ENCODE peak calls at places on chromosomes 3 and 15, in six cellular contexts. One of them, this sample, is unnamed.

GRCh38 chr15:49978171-49978570 is 140.9 kb downstream of the ATP8B4 start:
- DNase-seq in IMR-90: no peak
- DNase-seq in breast epithelium: no peak
- DNase-seq in CD4-positive, CD25-positive, alpha-beta regulatory T cell: no peak
- DNase-seq in CD4-positive, alpha-beta memory T cell: no peak
- DNase-seq in cardiac muscle cell: no peak
- DNase-seq in this sample: no peak

GRCh38 chr15:50816191-50816590 is 50.7 kb upstream of the SPPL2A start:
- DNase-seq in cardiac muscle cell: no peak
- DNase-seq in breast epithelium: no peak
- DNase-seq in CD4-positive, alpha-beta memory T cell: no peak
- DNase-seq in IMR-90: no peak
- DNase-seq in CD4-positive, CD25-positive, alpha-beta regulatory T cell: no peak
- DNase-seq in this sample: peak; percentile 54

GRCh38 chr3:126545544-126545943 is 13.2 kb downstream of the C3orf22 start:
- DNase-seq in CD4-positive, alpha-beta memory T cell: no peak
- DNase-seq in cardiac muscle cell: no peak
- DNase-seq in IMR-90: no peak
- DNase-seq in CD4-positive, CD25-positive, alpha-beta regulatory T cell: no peak
- DNase-seq in breast epithelium: no peak
- DNase-seq in this sample: no peak

GRCh38 chr3:139427283-139428060 is 38.0 kb upstream of the COPB2 start:
- DNase-seq in CD4-positive, CD25-positive, alpha-beta regulatory T cell: peak; percentile 68
- DNase-seq in cardiac muscle cell: peak; percentile 88
- DNase-seq in CD4-positive, alpha-beta memory T cell: peak; percentile 37
- DNase-seq in IMR-90: peak; percentile 71
- DNase-seq in breast epithelium: no peak
- DNase-seq in this sample: peak; percentile 57

GRCh38 chr15:70035719-70036077 is 62.0 kb downstream of the TLE3 start:
- DNase-seq in breast epithelium: no peak
- DNase-seq in CD4-positive, CD25-positive, alpha-beta regulatory T cell: no peak
- DNase-seq in IMR-90: no peak
- DNase-seq in CD4-positive, alpha-beta memory T cell: no peak
- DNase-seq in cardiac muscle cell: no peak
- DNase-seq in this sample: no peak

GRCh38 chr15:38795471-38796245 is 231.0 kb upstream of the RASGRP1 start:
- DNase-seq in cardiac muscle cell: peak; percentile 62
- DNase-seq in CD4-positive, CD25-positive, alpha-beta regulatory T cell: no peak
- DNase-seq in CD4-positive, alpha-beta memory T cell: no peak
- DNase-seq in IMR-90: peak; percentile 54
- DNase-seq in breast epithelium: no peak
- DNase-seq in this sample: no peak

GRCh38 chr3:84922682-84923081 is 36.1 kb upstream of the CADM2 start:
- DNase-seq in CD4-positive, alpha-beta memory T cell: no peak
- DNase-seq in CD4-positive, CD25-positive, alpha-beta regulatory T cell: no peak
- DNase-seq in cardiac muscle cell: no peak
- DNase-seq in IMR-90: no peak
- DNase-seq in breast epithelium: no peak
- DNase-seq in this sample: no peak

GRCh38 chr3:185807455-185808068 is 17.3 kb downstream of the IGF2BP2 start:
- DNase-seq in IMR-90: peak; percentile 94
- DNase-seq in cardiac muscle cell: peak; percentile 63
- DNase-seq in breast epithelium: no peak
- DNase-seq in CD4-positive, alpha-beta memory T cell: no peak
- DNase-seq in CD4-positive, CD25-positive, alpha-beta regulatory T cell: no peak
- DNase-seq in this sample: no peak

GRCh38 chr15:20355256-20355868 is 186.2 kb downstream of the GOLGA6L6 start:
- DNase-seq in cardiac muscle cell: no peak
- DNase-seq in breast epithelium: no peak
- DNase-seq in CD4-positive, alpha-beta memory T cell: no peak
- DNase-seq in IMR-90: no peak
- DNase-seq in CD4-positive, CD25-positive, alpha-beta regulatory T cell: no peak
- DNase-seq in this sample: no peak

GRCh38 chr3:181369637-181370036 is 342.1 kb upstream of the SOX2 start:
- DNase-seq in IMR-90: no peak
- DNase-seq in CD4-positive, CD25-positive, alpha-beta regulatory T cell: no peak
- DNase-seq in breast epithelium: no peak
- DNase-seq in cardiac muscle cell: no peak
- DNase-seq in CD4-positive, alpha-beta memory T cell: no peak
- DNase-seq in this sample: no peak

DNA sequence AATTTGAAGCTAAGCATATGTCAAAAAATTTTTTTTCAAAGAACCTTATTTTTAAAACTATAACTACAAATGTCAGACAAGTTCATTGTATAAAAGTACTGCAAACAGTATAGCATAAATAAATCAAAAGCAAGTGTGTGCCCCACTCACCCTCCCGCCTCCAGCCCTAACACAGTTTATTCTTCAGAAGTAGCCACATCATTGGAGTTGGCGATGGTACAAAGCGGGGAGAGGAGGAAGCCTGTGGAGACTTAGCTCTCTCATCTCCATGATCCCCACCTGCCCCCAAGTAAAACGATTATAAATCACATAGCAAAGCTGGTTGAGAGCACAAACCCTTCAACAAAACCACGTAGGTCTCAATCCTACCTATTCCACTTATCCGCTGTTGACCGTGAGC is 33.6 kb downstream of the FOXP1 start:
- DNase-seq in IMR-90: peak; percentile 51
- DNase-seq in CD4-positive, CD25-positive, alpha-beta regulatory T cell: no peak
- DNase-seq in breast epithelium: no peak
- DNase-seq in CD4-positive, alpha-beta memory T cell: no peak
- DNase-seq in cardiac muscle cell: no peak
- DNase-seq in this sample: no peak
- H3K4me1 ChIP-seq in IMR-90: peaks cover 12% of the 10 kb centered on the region
- H3K4me1 ChIP-seq in CD4-positive, CD25-positive, alpha-beta regulatory T cell: no peaks in the 10 kb centered on the region
- H3K4me1 ChIP-seq in breast epithelium: no peaks in the 10 kb centered on the region
- H3K4me1 ChIP-seq in CD4-positive, alpha-beta memory T cell: no peaks in the 10 kb centered on the region
- H3K4me1 ChIP-seq in cardiac muscle cell: no peaks in the 10 kb centered on the region
- H3K4me1 ChIP-seq in this sample: no peaks in the 10 kb centered on the region

GRCh38 chr3:98589331-98589870 is 4.0 kb downstream of the CPOX start:
- DNase-seq in cardiac muscle cell: peak; percentile 33
- DNase-seq in breast epithelium: no peak
- DNase-seq in IMR-90: peak; percentile 34
- DNase-seq in CD4-positive, CD25-positive, alpha-beta regulatory T cell: peak; percentile 77
- DNase-seq in CD4-positive, alpha-beta memory T cell: no peak
- DNase-seq in this sample: no peak
- H3K4me1 ChIP-seq in cardiac muscle cell: peaks cover under 1% of the 10 kb centered on the region
- H3K4me1 ChIP-seq in breast epithelium: no peaks in the 10 kb centered on the region
- H3K4me1 ChIP-seq in IMR-90: no peaks in the 10 kb centered on the region
- H3K4me1 ChIP-seq in CD4-positive, CD25-positive, alpha-beta regulatory T cell: peaks cover 24% of the 10 kb centered on the region
- H3K4me1 ChIP-seq in CD4-positive, alpha-beta memory T cell: peaks cover 35% of the 10 kb centered on the region
- H3K4me1 ChIP-seq in this sample: no peaks in the 10 kb centered on the region

GRCh38 chr3:124848300-124848699 is 38.9 kb downstream of the ITGB5 start:
- DNase-seq in CD4-positive, CD25-positive, alpha-beta regulatory T cell: no peak
- DNase-seq in cardiac muscle cell: no peak
- DNase-seq in CD4-positive, alpha-beta memory T cell: no peak
- DNase-seq in breast epithelium: no peak
- DNase-seq in IMR-90: no peak
- DNase-seq in this sample: no peak
- H3K4me1 ChIP-seq in CD4-positive, CD25-positive, alpha-beta regulatory T cell: no peaks in the 10 kb centered on the region
- H3K4me1 ChIP-seq in cardiac muscle cell: no peaks in the 10 kb centered on the region
- H3K4me1 ChIP-seq in CD4-positive, alpha-beta memory T cell: no peaks in the 10 kb centered on the region
- H3K4me1 ChIP-seq in breast epithelium: peaks cover 3% of the 10 kb centered on the region
- H3K4me1 ChIP-seq in IMR-90: peaks cover 32% of the 10 kb centered on the region
- H3K4me1 ChIP-seq in this sample: peaks cover 17% of the 10 kb centered on the region

GRCh38 chr3:150740733-150741496 is 22.1 kb downstream of the SIAH2 start:
- DNase-seq in CD4-positive, alpha-beta memory T cell: no peak
- DNase-seq in cardiac muscle cell: no peak
- DNase-seq in IMR-90: no peak
- DNase-seq in breast epithelium: no peak
- DNase-seq in CD4-positive, CD25-positive, alpha-beta regulatory T cell: no peak
- DNase-seq in this sample: no peak

GRCh38 chr3:150742679-150743078 is 20.3 kb downstream of the SIAH2 start:
- DNase-seq in CD4-positive, CD25-positive, alpha-beta regulatory T cell: no peak
- DNase-seq in CD4-positive, alpha-beta memory T cell: no peak
- DNase-seq in cardiac muscle cell: no peak
- DNase-seq in breast epithelium: no peak
- DNase-seq in IMR-90: no peak
- DNase-seq in this sample: no peak

GRCh38 chr3:150741497-150742140 is 21.4 kb downstream of the SIAH2 start:
- DNase-seq in IMR-90: no peak
- DNase-seq in CD4-positive, alpha-beta memory T cell: no peak
- DNase-seq in CD4-positive, CD25-positive, alpha-beta regulatory T cell: no peak
- DNase-seq in breast epithelium: no peak
- DNase-seq in cardiac muscle cell: no peak
- DNase-seq in this sample: no peak

GRCh38 chr3:150743508-150743907 is 19.5 kb downstream of the SIAH2 start:
- DNase-seq in CD4-positive, alpha-beta memory T cell: no peak
- DNase-seq in IMR-90: peak; percentile 51
- DNase-seq in breast epithelium: no peak
- DNase-seq in cardiac muscle cell: peak; percentile 20
- DNase-seq in CD4-positive, CD25-positive, alpha-beta regulatory T cell: no peak
- DNase-seq in this sample: no peak

GRCh38 chr3:150742141-150742523 is 20.8 kb downstream of the SIAH2 start:
- DNase-seq in CD4-positive, alpha-beta memory T cell: no peak
- DNase-seq in cardiac muscle cell: no peak
- DNase-seq in CD4-positive, CD25-positive, alpha-beta regulatory T cell: no peak
- DNase-seq in breast epithelium: no peak
- DNase-seq in IMR-90: no peak
- DNase-seq in this sample: no peak
- H3K4me1 ChIP-seq in CD4-positive, alpha-beta memory T cell: peaks cover 75% of the 10 kb centered on the region
- H3K4me1 ChIP-seq in cardiac muscle cell: no peaks in the 10 kb centered on the region
- H3K4me1 ChIP-seq in CD4-positive, CD25-positive, alpha-beta regulatory T cell: peaks cover 24% of the 10 kb centered on the region
- H3K4me1 ChIP-seq in breast epithelium: peaks cover 5% of the 10 kb centered on the region
- H3K4me1 ChIP-seq in IMR-90: peaks cover 11% of the 10 kb centered on the region
- H3K4me1 ChIP-seq in this sample: no peaks in the 10 kb centered on the region

DNA sequence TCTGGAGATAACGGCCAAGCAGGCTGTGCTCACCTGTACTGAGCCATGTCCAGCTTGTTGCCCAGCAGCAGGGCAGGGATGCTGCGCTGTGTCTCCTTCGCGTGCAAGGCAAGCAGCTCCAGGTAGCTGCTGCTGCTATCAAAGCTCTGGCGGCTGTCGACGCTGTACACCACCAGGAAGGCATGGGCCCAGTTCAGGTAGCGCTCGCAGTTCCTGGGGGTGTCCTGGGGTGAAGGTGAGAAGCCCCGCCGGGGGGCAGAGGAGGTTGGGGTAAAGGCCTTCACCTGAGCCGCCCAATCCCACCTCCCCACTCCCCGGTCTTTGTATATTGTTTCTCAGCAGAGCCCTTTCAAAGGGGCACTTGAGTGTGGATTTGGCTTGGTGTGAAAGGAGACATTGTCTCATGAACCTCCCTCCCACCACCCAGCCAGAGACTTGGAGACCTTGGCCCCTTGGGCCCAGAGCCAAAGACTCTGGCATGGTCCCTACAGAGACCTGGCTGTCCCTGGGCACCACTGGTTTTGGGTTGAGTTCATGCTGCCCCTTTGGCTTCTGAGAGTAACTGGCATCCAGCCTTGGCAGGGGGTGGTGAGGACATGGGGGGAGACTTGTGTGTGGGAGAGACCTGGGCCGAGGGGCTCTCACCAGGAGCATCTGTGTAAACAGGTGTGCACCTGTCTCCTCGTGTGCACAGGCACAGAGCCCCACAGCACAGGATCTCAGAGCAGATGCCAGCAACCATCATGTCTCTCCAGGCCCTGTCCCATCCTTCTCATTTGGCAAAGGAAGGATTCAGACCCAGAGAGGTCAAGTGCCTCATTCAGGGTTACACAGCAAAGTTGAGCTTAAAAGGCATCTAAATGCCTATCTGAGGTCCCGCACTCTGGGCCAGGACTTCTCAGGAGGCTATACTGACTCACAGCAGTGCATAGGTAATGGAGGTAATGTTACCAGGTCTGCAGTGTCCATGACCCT is 9.1 kb downstream of the RASL12 start:
- DNase-seq in CD4-positive, CD25-positive, alpha-beta regulatory T cell: no peak
- DNase-seq in CD4-positive, alpha-beta memory T cell: no peak
- DNase-seq in IMR-90: no peak
- DNase-seq in breast epithelium: no peak
- DNase-seq in cardiac muscle cell: no peak
- DNase-seq in this sample: no peak
- H3K4me1 ChIP-seq in CD4-positive, CD25-positive, alpha-beta regulatory T cell: no peaks in the 10 kb centered on the region
- H3K4me1 ChIP-seq in CD4-positive, alpha-beta memory T cell: no peaks in the 10 kb centered on the region
- H3K4me1 ChIP-seq in IMR-90: peaks cover 11% of the 10 kb centered on the region
- H3K4me1 ChIP-seq in breast epithelium: no peaks in the 10 kb centered on the region
- H3K4me1 ChIP-seq in cardiac muscle cell: peaks cover 3% of the 10 kb centered on the region
- H3K4me1 ChIP-seq in this sample: peaks cover 31% of the 10 kb centered on the region

DNA sequence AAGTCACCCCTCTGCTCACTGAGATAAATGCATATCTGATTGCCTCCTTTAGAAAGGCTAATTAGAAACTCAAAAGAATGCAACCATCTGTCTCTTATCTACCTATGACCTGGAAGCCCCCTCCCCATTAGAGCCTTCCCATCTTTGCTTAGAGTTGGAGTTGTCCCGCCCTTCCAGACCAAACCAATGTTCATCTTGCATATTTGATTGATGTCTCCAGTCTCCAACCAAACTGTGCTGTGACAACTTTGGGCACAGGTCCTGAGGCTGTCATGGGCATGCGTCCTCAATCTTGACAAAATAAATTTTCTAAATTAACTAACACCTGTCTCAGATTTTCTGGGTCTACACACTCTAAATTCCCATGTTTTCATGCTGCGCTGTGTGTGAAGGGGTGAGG is 7.4 kb downstream of the DAPK2 start:
- DNase-seq in cardiac muscle cell: no peak
- DNase-seq in CD4-positive, CD25-positive, alpha-beta regulatory T cell: no peak
- DNase-seq in IMR-90: no peak
- DNase-seq in CD4-positive, alpha-beta memory T cell: no peak
- DNase-seq in breast epithelium: no peak
- DNase-seq in this sample: no peak
- H3K4me1 ChIP-seq in cardiac muscle cell: no peaks in the 10 kb centered on the region
- H3K4me1 ChIP-seq in CD4-positive, CD25-positive, alpha-beta regulatory T cell: no peaks in the 10 kb centered on the region
- H3K4me1 ChIP-seq in IMR-90: no peaks in the 10 kb centered on the region
- H3K4me1 ChIP-seq in CD4-positive, alpha-beta memory T cell: no peaks in the 10 kb centered on the region
- H3K4me1 ChIP-seq in breast epithelium: no peaks in the 10 kb centered on the region
- H3K4me1 ChIP-seq in this sample: no peaks in the 10 kb centered on the region

GRCh38 chr3:100073555-100074307 is 40.6 kb downstream of the FILIP1L start:
- DNase-seq in cardiac muscle cell: peak; percentile 64
- DNase-seq in CD4-positive, alpha-beta memory T cell: peak; percentile 16
- DNase-seq in IMR-90: peak; percentile 97
- DNase-seq in breast epithelium: no peak
- DNase-seq in CD4-positive, CD25-positive, alpha-beta regulatory T cell: peak; percentile 46
- DNase-seq in this sample: peak; percentile 71
- H3K4me1 ChIP-seq in cardiac muscle cell: peaks cover 27% of the 10 kb centered on the region
- H3K4me1 ChIP-seq in CD4-positive, alpha-beta memory T cell: peaks cover 40% of the 10 kb centered on the region
- H3K4me1 ChIP-seq in IMR-90: peaks cover 27% of the 10 kb centered on the region
- H3K4me1 ChIP-seq in breast epithelium: no peaks in the 10 kb centered on the region
- H3K4me1 ChIP-seq in CD4-positive, CD25-positive, alpha-beta regulatory T cell: peaks cover 24% of the 10 kb centered on the region
- H3K4me1 ChIP-seq in this sample: peaks cover 39% of the 10 kb centered on the region

DNA sequence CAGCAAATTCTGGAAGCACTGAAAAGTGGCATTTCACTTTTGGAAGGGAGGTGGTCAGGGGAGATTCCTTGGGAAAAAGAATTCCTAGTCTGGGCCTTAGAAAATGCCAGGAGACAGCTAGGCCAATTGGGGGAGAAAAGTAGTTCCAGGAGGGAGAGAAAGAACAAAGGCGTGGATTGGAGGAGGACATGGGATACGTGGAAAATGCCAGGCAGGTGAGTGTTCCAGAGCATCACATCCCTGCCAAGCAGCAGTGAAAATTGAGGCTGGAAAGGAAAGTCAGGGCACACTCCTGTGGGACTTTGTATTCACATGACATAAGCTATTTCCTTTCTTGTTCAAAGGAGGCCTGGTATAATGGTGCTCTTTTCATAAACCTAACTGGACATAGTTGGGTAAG is 134.5 kb upstream of the WNT5A start:
- DNase-seq in CD4-positive, alpha-beta memory T cell: no peak
- DNase-seq in breast epithelium: no peak
- DNase-seq in IMR-90: no peak
- DNase-seq in CD4-positive, CD25-positive, alpha-beta regulatory T cell: no peak
- DNase-seq in cardiac muscle cell: no peak
- DNase-seq in this sample: no peak
- H3K4me1 ChIP-seq in CD4-positive, alpha-beta memory T cell: no peaks in the 10 kb centered on the region
- H3K4me1 ChIP-seq in breast epithelium: no peaks in the 10 kb centered on the region
- H3K4me1 ChIP-seq in IMR-90: peaks cover 18% of the 10 kb centered on the region
- H3K4me1 ChIP-seq in CD4-positive, CD25-positive, alpha-beta regulatory T cell: no peaks in the 10 kb centered on the region
- H3K4me1 ChIP-seq in cardiac muscle cell: peaks cover 26% of the 10 kb centered on the region
- H3K4me1 ChIP-seq in this sample: peaks cover 18% of the 10 kb centered on the region

GRCh38 chr15:57152133-57152532 is 224.2 kb upstream of the CGNL1 start:
- DNase-seq in IMR-90: no peak
- DNase-seq in breast epithelium: no peak
- DNase-seq in cardiac muscle cell: no peak
- DNase-seq in CD4-positive, alpha-beta memory T cell: no peak
- DNase-seq in CD4-positive, CD25-positive, alpha-beta regulatory T cell: peak; percentile 12
- DNase-seq in this sample: no peak
- H3K4me1 ChIP-seq in IMR-90: peaks cover 27% of the 10 kb centered on the region
- H3K4me1 ChIP-seq in breast epithelium: peaks cover 16% of the 10 kb centered on the region
- H3K4me1 ChIP-seq in cardiac muscle cell: no peaks in the 10 kb centered on the region
- H3K4me1 ChIP-seq in CD4-positive, alpha-beta memory T cell: peaks cover 8% of the 10 kb centered on the region
- H3K4me1 ChIP-seq in CD4-positive, CD25-positive, alpha-beta regulatory T cell: peaks cover 9% of the 10 kb centered on the region
- H3K4me1 ChIP-seq in this sample: peaks cover 4% of the 10 kb centered on the region